ENCODE peak calls at places on chromosome 1, in four cellular contexts. Y is stimulated activated CD4-positive, alpha-beta T cell treated with anti-CD3 and anti-CD28 coated beads, Interleukin-1b, Interleukin-23, amount 100 ng/mL, for 1 hour; I is skeletal muscle cell; N is HFF-Myc. Q is an unnamed sample.

GRCh38 chr1:62229468-62229867 is 34.8 kb downstream of the L1TD1 start:
- DNase-seq in Y (no peak), N (no peak), I (no peak), Q (no peak)

GRCh38 chr1:240199758-240200655 is 108.3 kb downstream of the FMN2 start:
- DNase-seq in Y (no peak), I (no peak), N (no peak), Q (no peak)

GRCh38 chr1:170213598-170213997 is 67.8 kb downstream of the NTMT2 start:
- DNase-seq in Y (no peak), I (no peak), N (no peak), Q (no peak)

GRCh38 chr1:10891081-10891480 is 94.6 kb upstream of the CASZ1 start:
- DNase-seq in I (no peak), Y (no peak), N (no peak), Q (no peak)

GRCh38 chr1:112956503-112957132 is 622 bp upstream of the SLC16A1 start:
- DNase-seq in N (no peak), Y (peak; percentile 11), I (no peak), Q (no peak)

GRCh38 chr1:201946224-201946908 is at the start of gene LMOD1:
- DNase-seq in I (peak; percentile 80), N (no peak), Y (no peak), Q (peak; percentile 81)

GRCh38 chr1:15736035-15736665 is at the start of gene SLC25A34:
- DNase-seq in Y (no peak), N (no peak), I (peak; percentile 36), Q (no peak)

GRCh38 chr1:30169269-30169668 is 554.1 kb downstream of the MATN1 start:
- DNase-seq in I (no peak), Y (no peak), N (no peak), Q (no peak)